ENCODE peak calls at places on chromosomes 12 and 14, in six cellular contexts. One of them, this sample, is unnamed.

GRCh38 chr12:65209655-65210043 is 40.3 kb downstream of the LEMD3 start:
- DNase-seq in K562: no peak
- DNase-seq in body of pancreas: no peak
- DNase-seq in naive thymus-derived CD4-positive, alpha-beta T cell: no peak
- DNase-seq in hypothalamus: no peak
- DNase-seq in uterus: no peak
- DNase-seq in this sample: no peak

GRCh38 chr14:54465654-54466053 is 23.1 kb downstream of the GMFB start:
- DNase-seq in uterus: no peak
- DNase-seq in naive thymus-derived CD4-positive, alpha-beta T cell: no peak
- DNase-seq in K562: no peak
- DNase-seq in hypothalamus: no peak
- DNase-seq in body of pancreas: no peak
- DNase-seq in this sample: no peak

GRCh38 chr12:13163868-13164267 is 32.7 kb upstream of the EMP1 start:
- DNase-seq in uterus: no peak
- DNase-seq in hypothalamus: no peak
- DNase-seq in body of pancreas: no peak
- DNase-seq in K562: no peak
- DNase-seq in naive thymus-derived CD4-positive, alpha-beta T cell: no peak
- DNase-seq in this sample: no peak

GRCh38 chr12:52022841-52023181 is 16.1 kb downstream of the TAMALIN start:
- DNase-seq in hypothalamus: no peak
- DNase-seq in body of pancreas: peak; percentile 57
- DNase-seq in naive thymus-derived CD4-positive, alpha-beta T cell: no peak
- DNase-seq in K562: peak; percentile 68
- DNase-seq in uterus: peak; percentile 38
- DNase-seq in this sample: no peak

GRCh38 chr12:91817512-91817911 is 328.1 kb downstream of the BTG1 start:
- DNase-seq in naive thymus-derived CD4-positive, alpha-beta T cell: no peak
- DNase-seq in uterus: no peak
- DNase-seq in body of pancreas: peak; percentile 17
- DNase-seq in K562: no peak
- DNase-seq in hypothalamus: no peak
- DNase-seq in this sample: peak; percentile 26

GRCh38 chr12:130669205-130669557 is 46.9 kb downstream of the RIMBP2 start:
- DNase-seq in body of pancreas: no peak
- DNase-seq in uterus: no peak
- DNase-seq in naive thymus-derived CD4-positive, alpha-beta T cell: no peak
- DNase-seq in hypothalamus: no peak
- DNase-seq in K562: peak; percentile 36
- DNase-seq in this sample: no peak

GRCh38 chr14:40850191-40850590 is 756.5 kb upstream of the LRFN5 start:
- DNase-seq in naive thymus-derived CD4-positive, alpha-beta T cell: no peak
- DNase-seq in hypothalamus: no peak
- DNase-seq in uterus: no peak
- DNase-seq in K562: no peak
- DNase-seq in body of pancreas: no peak
- DNase-seq in this sample: no peak

GRCh38 chr14:23438130-23438893 is 2.9 kb upstream of the MYH7 start:
- DNase-seq in K562: peak; percentile 20
- DNase-seq in uterus: no peak
- DNase-seq in naive thymus-derived CD4-positive, alpha-beta T cell: peak; percentile 9
- DNase-seq in hypothalamus: peak; percentile 64
- DNase-seq in body of pancreas: no peak
- DNase-seq in this sample: peak; percentile 14

GRCh38 chr12:48890657-48891418 is 25.2 kb upstream of the RND1 start:
- DNase-seq in hypothalamus: peak; percentile 90
- DNase-seq in uterus: peak; percentile 66
- DNase-seq in body of pancreas: peak; percentile 86
- DNase-seq in K562: peak; percentile 74
- DNase-seq in naive thymus-derived CD4-positive, alpha-beta T cell: peak; percentile 79
- DNase-seq in this sample: peak; percentile 72

GRCh38 chr14:95526483-95527391 is 8.1 kb upstream of the GLRX5 start:
- DNase-seq in naive thymus-derived CD4-positive, alpha-beta T cell: no peak
- DNase-seq in uterus: no peak
- DNase-seq in hypothalamus: no peak
- DNase-seq in body of pancreas: no peak
- DNase-seq in K562: no peak
- DNase-seq in this sample: no peak

GRCh38 chr12:79162948-79163347 is 298.4 kb downstream of the SYT1 start:
- DNase-seq in naive thymus-derived CD4-positive, alpha-beta T cell: no peak
- DNase-seq in hypothalamus: no peak
- DNase-seq in K562: no peak
- DNase-seq in uterus: no peak
- DNase-seq in body of pancreas: no peak
- DNase-seq in this sample: no peak

GRCh38 chr12:76927170-76927784 is 48.5 kb upstream of the CSRP2 start:
- DNase-seq in naive thymus-derived CD4-positive, alpha-beta T cell: no peak
- DNase-seq in uterus: peak; percentile 23
- DNase-seq in body of pancreas: peak; percentile 48
- DNase-seq in hypothalamus: no peak
- DNase-seq in K562: peak; percentile 35
- DNase-seq in this sample: no peak

GRCh38 chr14:89531661-89532335 is 114.8 kb upstream of the FOXN3 start:
- DNase-seq in uterus: no peak
- DNase-seq in K562: no peak
- DNase-seq in hypothalamus: no peak
- DNase-seq in naive thymus-derived CD4-positive, alpha-beta T cell: no peak
- DNase-seq in body of pancreas: no peak
- DNase-seq in this sample: no peak

GRCh38 chr12:94565683-94566082 is 84.7 kb downstream of the TMCC3 start:
- DNase-seq in naive thymus-derived CD4-positive, alpha-beta T cell: no peak
- DNase-seq in uterus: no peak
- DNase-seq in hypothalamus: peak; percentile 37
- DNase-seq in body of pancreas: no peak
- DNase-seq in K562: no peak
- DNase-seq in this sample: no peak

GRCh38 chr12:110249716-110250225 is 31.3 kb upstream of the ATP2A2 start:
- DNase-seq in body of pancreas: peak; percentile 47
- DNase-seq in hypothalamus: peak; percentile 17
- DNase-seq in naive thymus-derived CD4-positive, alpha-beta T cell: no peak
- DNase-seq in K562: no peak
- DNase-seq in uterus: no peak
- DNase-seq in this sample: no peak

GRCh38 chr14:73467377-73467776 is 9.0 kb upstream of the NUMB start:
- DNase-seq in uterus: no peak
- DNase-seq in body of pancreas: no peak
- DNase-seq in K562: peak; percentile 23
- DNase-seq in naive thymus-derived CD4-positive, alpha-beta T cell: peak; percentile 71
- DNase-seq in hypothalamus: no peak
- DNase-seq in this sample: no peak

GRCh38 chr12:63989301-63989845 is 144.9 kb downstream of the SRGAP1 start:
- DNase-seq in uterus: no peak
- DNase-seq in K562: no peak
- DNase-seq in naive thymus-derived CD4-positive, alpha-beta T cell: no peak
- DNase-seq in hypothalamus: no peak
- DNase-seq in body of pancreas: peak; percentile 23
- DNase-seq in this sample: no peak

GRCh38 chr12:34298176-34298970 is 276.1 kb downstream of the ALG10 start:
- DNase-seq in uterus: no peak
- DNase-seq in K562: no peak
- DNase-seq in hypothalamus: no peak
- DNase-seq in naive thymus-derived CD4-positive, alpha-beta T cell: no peak
- DNase-seq in body of pancreas: no peak
- DNase-seq in this sample: no peak

GRCh38 chr12:55659486-55660385 is 23.0 kb downstream of the OR10P1 start:
- DNase-seq in hypothalamus: peak; percentile 5
- DNase-seq in K562: no peak
- DNase-seq in naive thymus-derived CD4-positive, alpha-beta T cell: no peak
- DNase-seq in uterus: peak; percentile 22
- DNase-seq in body of pancreas: peak; percentile 24
- DNase-seq in this sample: no peak

GRCh38 chr12:25377475-25378179 is 126.9 kb upstream of the KRAS start:
- DNase-seq in uterus: no peak
- DNase-seq in naive thymus-derived CD4-positive, alpha-beta T cell: peak; percentile 46
- DNase-seq in hypothalamus: no peak
- DNase-seq in K562: no peak
- DNase-seq in body of pancreas: no peak
- DNase-seq in this sample: no peak

GRCh38 chr14:21520718-21521117 is 5.4 kb downstream of the SALL2 start:
- DNase-seq in body of pancreas: no peak
- DNase-seq in hypothalamus: no peak
- DNase-seq in uterus: no peak
- DNase-seq in naive thymus-derived CD4-positive, alpha-beta T cell: no peak
- DNase-seq in K562: no peak
- DNase-seq in this sample: no peak

GRCh38 chr12:45518516-45519235 is 210.8 kb upstream of the ARID2 start:
- DNase-seq in K562: no peak
- DNase-seq in uterus: no peak
- DNase-seq in body of pancreas: no peak
- DNase-seq in hypothalamus: no peak
- DNase-seq in naive thymus-derived CD4-positive, alpha-beta T cell: peak; percentile 36
- DNase-seq in this sample: no peak

GRCh38 chr12:64600164-64600561 is 10.1 kb upstream of the RASSF3 start:
- DNase-seq in naive thymus-derived CD4-positive, alpha-beta T cell: no peak
- DNase-seq in hypothalamus: no peak
- DNase-seq in K562: no peak
- DNase-seq in uterus: no peak
- DNase-seq in body of pancreas: no peak
- DNase-seq in this sample: no peak

GRCh38 chr14:50060871-50061663 is 55.3 kb downstream of the VCPKMT start:
- DNase-seq in naive thymus-derived CD4-positive, alpha-beta T cell: peak; percentile 61
- DNase-seq in uterus: peak; percentile 82
- DNase-seq in K562: peak; percentile 68
- DNase-seq in body of pancreas: peak; percentile 36
- DNase-seq in hypothalamus: peak; percentile 28
- DNase-seq in this sample: no peak

GRCh38 chr12:118033331-118033730 is 16.8 kb downstream of the RFC5 start:
- DNase-seq in K562: no peak
- DNase-seq in body of pancreas: no peak
- DNase-seq in uterus: no peak
- DNase-seq in hypothalamus: no peak
- DNase-seq in naive thymus-derived CD4-positive, alpha-beta T cell: no peak
- DNase-seq in this sample: no peak

This sample was measured in breast epithelium.